ENCODE peak calls at places on chromosomes 4 and X, in seven cellular contexts. Q is HT1080; L is caudate nucleus; F is naive thymus-derived CD4-positive, alpha-beta T cell; Z is NCI-H2029 treated with DMSO at 0.1 percent for 48 hours; J is body of pancreas; S is A172. V is an unnamed sample.

GRCh38 chr4:123411514-123411913 is 14.9 kb downstream of the SPRY1 start:
- DNase-seq in Z (no peak), J (no peak), S (no peak), Q (no peak), F (no peak), L (no peak), V (no peak)

GRCh38 chr4:150355858-150356455 is 226.0 kb upstream of the MAB21L2 start:
- DNase-seq in Q (no peak), Z (no peak), J (no peak), S (no peak), L (no peak), F (no peak), V (no peak)

GRCh38 chr4:48175328-48175727 is 41.3 kb upstream of the TXK start:
- DNase-seq in S (peak), Z (no peak), J (no peak), F (no peak), Q (peak), L (no peak), V (no peak)

GRCh38 chr4:128286474-128287158 is 997 bp downstream of the PGRMC2 start:
- DNase-seq in Z (peak), Q (peak), F (peak), L (no peak), J (peak), S (peak), V (peak)

GRCh38 chr4:73451978-73452747 is 16.1 kb downstream of the AFP start:
- DNase-seq in Z (no peak), F (no peak), Q (no peak), L (no peak), J (no peak), S (no peak), V (no peak)

GRCh38 chr4:182880387-182881356 is 36.5 kb downstream of the DCTD start:
- DNase-seq in Q (no peak), J (no peak), Z (no peak), F (no peak), S (peak), L (no peak), V (peak)

GRCh38 chr4:41611881-41612871 is 74.2 kb downstream of the LIMCH1 start:
- DNase-seq in Z (no peak), J (peak), L (peak), F (no peak), Q (peak), S (peak), V (peak)

GRCh38 chr4:100063355-100063754 is 113.3 kb upstream of the H2AZ1 start:
- DNase-seq in S (no peak), Q (peak), J (no peak), Z (no peak), F (peak), L (no peak), V (no peak)

GRCh38 chrX:107629533-107629909 is 1.2 kb downstream of the PRPS1 start:
- DNase-seq in Q (peak), L (no peak), F (peak), Z (no peak), S (no peak), J (peak), V (peak)

GRCh38 chr4:55758081-55758480 is 61.5 kb upstream of the EXOC1L start:
- DNase-seq in Q (peak), J (no peak), L (no peak), S (no peak), Z (peak), F (no peak), V (no peak)

GRCh38 chr4:98387345-98388017 is 126.3 kb downstream of the RAP1GDS1 start:
- DNase-seq in F (no peak), L (no peak), S (no peak), Q (no peak), Z (no peak), J (no peak), V (no peak)

GRCh38 chrX:41912922-41913321 is 10.4 kb downstream of the CASK start:
- DNase-seq in L (no peak), J (no peak), Q (no peak), F (no peak), S (no peak), Z (no peak), V (no peak)

GRCh38 chrX:139008185-139008584 is 296.7 kb upstream of the FGF13 start:
- DNase-seq in F (no peak), J (no peak), Z (peak), Q (no peak), L (no peak), S (no peak), V (no peak)

GRCh38 chr4:8117278-8117682 is 41.3 kb downstream of the ABLIM2 start:
- DNase-seq in J (peak), L (no peak), F (peak), Z (no peak), Q (peak), S (peak), V (no peak)

GRCh38 chr4:88378691-88379559 is at the start of gene HERC6:
- DNase-seq in J (peak), S (peak), Z (peak), L (peak), Q (peak), F (peak), V (peak)

GRCh38 chr4:90127706-90128345 is 632 bp downstream of the CCSER1 start:
- DNase-seq in F (no peak), Z (no peak), Q (no peak), J (peak), S (no peak), L (no peak), V (no peak)

GRCh38 chrX:5458300-5458699 is 770.4 kb downstream of the NLGN4X start:
- DNase-seq in F (no peak), J (no peak), Q (no peak), Z (no peak), L (no peak), S (no peak), V (peak)

GRCh38 chrX:122113376-122113775 is 1066.0 kb downstream of the GLUD2 start:
- DNase-seq in F (no peak), S (no peak), L (no peak), Q (no peak), J (no peak), Z (peak), V (no peak)

GRCh38 chr4:152486414-152487389 is 49.2 kb downstream of the FBXW7 start:
- DNase-seq in F (no peak), Q (no peak), Z (no peak), L (no peak), S (no peak), J (no peak), V (no peak)

GRCh38 chrX:3713225-3713936 is at the start of gene PRKX:
- DNase-seq in F (peak), L (no peak), Z (no peak), J (peak), S (peak), Q (peak), V (peak)

GRCh38 chrX:103520391-103520790 is 1.1 kb upstream of the RAB40A start:
- DNase-seq in J (no peak), Z (no peak), S (no peak), Q (peak), F (no peak), L (no peak), V (no peak)

GRCh38 chr4:77538574-77539157 is 67.0 kb upstream of the CXCL13 start:
- DNase-seq in F (no peak), Z (peak), J (peak), L (no peak), S (peak), Q (peak), V (peak)

V was measured in H4.